ENCODE peak calls at places on chromosome 20, in four cellular contexts. M, J, N and L are unnamed samples.

GRCh38 chr20:20331796-20332195 is 36.1 kb upstream of the INSM1 start:
- DNase-seq in M (no peak), J (no peak), N (no peak), L (no peak)

GRCh38 chr20:17936306-17936790 is 32.2 kb downstream of the SNX5 start:
- DNase-seq in M (no peak), J (no peak), N (peak), L (no peak)

GRCh38 chr20:24148372-24148771 is 159.8 kb upstream of the GGTLC1 start:
- DNase-seq in M (no peak), J (no peak), N (no peak), L (no peak)

GRCh38 chr20:20551409-20551808 is 161.0 kb downstream of the RALGAPA2 start:
- DNase-seq in M (no peak), J (no peak), N (no peak), L (no peak)

GRCh38 chr20:46277602-46278001 is 30.7 kb downstream of the CDH22 start:
- DNase-seq in M (no peak), J (no peak), N (no peak), L (no peak)

GRCh38 chr20:31707994-31708744 is 14.5 kb downstream of the BCL2L1 start:
- DNase-seq in M (no peak), J (no peak), N (no peak), L (no peak)

GRCh38 chr20:4071177-4071723 is 55.9 kb upstream of the RNF24 start:
- DNase-seq in M (no peak), J (no peak), N (peak), L (no peak)

GRCh38 chr20:19482726-19483125 is 270.3 kb downstream of the SLC24A3 start:
- DNase-seq in M (no peak), J (no peak), N (no peak), L (no peak)

GRCh38 chr20:62235777-62236157 is 2.6 kb upstream of the OSBPL2 start:
- DNase-seq in M (no peak), J (no peak), N (no peak), L (no peak)

GRCh38 chr20:18133962-18134361 is 3.7 kb upstream of the KAT14 start:
- DNase-seq in M (no peak), J (peak), N (peak), L (no peak)

GRCh38 chr20:23094213-23094896 is 8.2 kb upstream of the CD93 start:
- DNase-seq in M (no peak), J (peak), N (no peak), L (no peak)

GRCh38 chr20:3262566-3262965 is 23.6 kb upstream of the SLC4A11 start:
- DNase-seq in M (no peak), J (no peak), N (peak), L (no peak)

GRCh38 chr20:50721881-50722281 is 9.5 kb upstream of the PARD6B start:
- DNase-seq in M (no peak), J (no peak), N (no peak), L (no peak)

GRCh38 chr20:58584051-58584824 is 66.8 kb upstream of the STX16 start:
- DNase-seq in M (no peak), J (no peak), N (no peak), L (no peak)

GRCh38 chr20:57193094-57193493 is 73.3 kb downstream of the BMP7 start:
- DNase-seq in M (no peak), J (no peak), N (no peak), L (no peak)

GRCh38 chr20:7980332-7981046 is 39.1 kb downstream of the TMX4 start:
- DNase-seq in M (peak), J (peak), N (peak), L (no peak)

GRCh38 chr20:20317195-20318113 is 50.5 kb upstream of the INSM1 start:
- DNase-seq in M (no peak), J (no peak), N (no peak), L (no peak)

GRCh38 chr20:23482138-23482537 is 8.8 kb upstream of the CST8 start:
- DNase-seq in M (no peak), J (no peak), N (no peak), L (no peak)

GRCh38 chr20:16641511-16641910 is 68.3 kb upstream of the KIF16B start:
- DNase-seq in M (no peak), J (no peak), N (no peak), L (no peak)

GRCh38 chr20:48236001-48236400 is 450.7 kb upstream of the SULF2 start:
- DNase-seq in M (no peak), J (no peak), N (no peak), L (no peak)

GRCh38 chr20:3248167-3248992 is 9.4 kb upstream of the SLC4A11 start:
- DNase-seq in M (no peak), J (peak), N (peak), L (no peak)

GRCh38 chr20:38897267-38897666 is 28.9 kb upstream of the FAM83D start:
- DNase-seq in M (no peak), J (no peak), N (no peak), L (no peak)

GRCh38 chr20:10469599-10469998 is 34.5 kb downstream of the SLX4IP start:
- DNase-seq in M (peak), J (peak), N (peak), L (peak)

GRCh38 chr20:23050847-23051627 is 1.6 kb upstream of the THBD start:
- DNase-seq in M (peak), J (peak), N (peak), L (no peak)

GRCh38 chr20:23419995-23420901 is 1.0 kb downstream of the NAPB start:
- DNase-seq in M (peak), J (peak), N (peak), L (peak)

GRCh38 chr20:46550441-46550840 is at the start of gene OCSTAMP:
- DNase-seq in M (no peak), J (no peak), N (no peak), L (no peak)

GRCh38 chr20:17648782-17649730 is 33.0 kb downstream of the RRBP1 start:
- DNase-seq in M (no peak), J (peak), N (no peak), L (no peak)

GRCh38 chr20:46399401-46399800 is 7.0 kb downstream of the ELMO2 start:
- DNase-seq in M (no peak), J (peak), N (no peak), L (no peak)

GRCh38 chr20:47661714-47662113 is 123.6 kb downstream of the SULF2 start:
- DNase-seq in M (no peak), J (no peak), N (no peak), L (no peak)

GRCh38 chr20:15045246-15045645 is 707.8 kb upstream of the FLRT3 start:
- DNase-seq in M (peak), J (peak), N (peak), L (peak)

GRCh38 chr20:59086923-59087322 is 44.3 kb upstream of the PRELID3B start:
- DNase-seq in M (no peak), J (no peak), N (no peak), L (no peak)

GRCh38 chr20:45835230-45836224 is 1.9 kb downstream of the SNX21 start:
- DNase-seq in M (no peak), J (peak), N (peak), L (peak)

GRCh38 chr20:19022118-19022575 is 190.3 kb upstream of the SLC24A3 start:
- DNase-seq in M (no peak), J (no peak), N (no peak), L (no peak)

GRCh38 chr20:17406191-17406590 is 125.0 kb downstream of the BFSP1 start:
- DNase-seq in M (no peak), J (no peak), N (no peak), L (no peak)

GRCh38 chr20:59413326-59413865 is 113.0 kb downstream of the EDN3 start:
- DNase-seq in M (no peak), J (no peak), N (no peak), L (no peak)

GRCh38 chr20:6265204-6265904 is 142.5 kb upstream of the FERMT1 start:
- DNase-seq in M (peak), J (peak), N (peak), L (peak)
- H3K4me3 ChIP-seq in M (no peak), J (no peak), N (peak), L (no peak)

GRCh38 chr20:44208165-44208564 is 2.4 kb downstream of the OSER1 start:
- DNase-seq in M (no peak), J (no peak), N (no peak), L (no peak)

GRCh38 chr20:44207066-44207723 is 3.4 kb downstream of the OSER1 start:
- DNase-seq in M (no peak), J (no peak), N (peak), L (no peak)

GRCh38 chr20:44210422-44211176 is at the start of gene OSER1:
- DNase-seq in M (peak), J (peak), N (peak), L (peak)

GRCh38 chr20:44209691-44210421 is 715 bp downstream of the OSER1 start:
- DNase-seq in M (no peak), J (no peak), N (peak), L (no peak)

DNA sequence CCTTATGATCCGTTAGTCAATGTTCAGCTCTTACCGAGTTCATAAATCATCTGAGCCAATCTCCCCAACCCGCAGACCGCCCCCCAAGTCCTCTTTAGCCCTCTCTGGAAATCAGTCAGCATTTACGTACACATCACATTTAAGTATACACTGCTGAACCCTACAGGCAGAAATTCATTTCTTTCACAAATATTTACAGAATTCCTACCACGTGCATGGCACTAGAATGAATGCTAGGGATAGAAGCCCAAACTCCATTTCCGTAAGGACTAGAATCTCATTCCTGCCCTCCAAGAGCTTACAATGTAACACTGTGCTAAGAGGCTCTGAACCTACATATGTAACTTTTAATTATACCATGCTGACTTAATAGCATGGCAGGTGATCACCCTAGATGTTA is 1.8 kb downstream of the OSER1 start:
- DNase-seq in M (no peak), J (no peak), N (peak), L (no peak)
- H3K4me3 ChIP-seq in M (peak), J (peak), N (peak), L (peak)

DNA sequence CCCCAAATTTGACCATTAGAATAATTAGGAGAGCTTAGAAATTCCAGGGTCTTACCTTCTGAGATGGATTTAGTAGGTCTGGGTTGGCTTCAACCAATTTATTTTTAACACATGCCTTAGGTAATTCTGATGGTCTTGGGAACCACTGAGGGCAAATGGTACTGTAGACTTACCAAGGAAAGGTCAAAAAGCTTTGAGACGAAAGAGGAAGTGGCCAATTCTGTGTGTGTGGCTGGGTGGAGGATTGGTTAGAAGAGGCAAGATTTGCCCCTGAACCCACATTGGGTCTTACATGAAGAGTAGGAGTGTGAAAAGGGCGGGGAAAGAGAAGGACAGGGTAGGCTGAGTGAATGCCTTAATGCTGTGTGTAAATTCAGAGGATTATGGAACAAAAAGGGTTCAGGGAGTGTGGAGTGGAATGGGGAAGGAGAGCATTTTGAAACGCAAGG is 2.7 kb downstream of the ITCH start:
- DNase-seq in M (no peak), J (no peak), N (no peak), L (no peak)
- H3K4me3 ChIP-seq in M (no peak), J (no peak), N (no peak), L (no peak)

GRCh38 chr20:51906694-51907093 is 104.4 kb upstream of the SALL4 start:
- DNase-seq in M (no peak), J (no peak), N (no peak), L (no peak)

GRCh38 chr20:51914758-51915157 is 112.4 kb upstream of the SALL4 start:
- DNase-seq in M (no peak), J (peak), N (no peak), L (no peak)

GRCh38 chr20:51906049-51906448 is 103.7 kb upstream of the SALL4 start:
- DNase-seq in M (no peak), J (no peak), N (no peak), L (no peak)

GRCh38 chr20:51916244-51916643 is 113.9 kb upstream of the SALL4 start:
- DNase-seq in M (no peak), J (no peak), N (no peak), L (no peak)

DNA sequence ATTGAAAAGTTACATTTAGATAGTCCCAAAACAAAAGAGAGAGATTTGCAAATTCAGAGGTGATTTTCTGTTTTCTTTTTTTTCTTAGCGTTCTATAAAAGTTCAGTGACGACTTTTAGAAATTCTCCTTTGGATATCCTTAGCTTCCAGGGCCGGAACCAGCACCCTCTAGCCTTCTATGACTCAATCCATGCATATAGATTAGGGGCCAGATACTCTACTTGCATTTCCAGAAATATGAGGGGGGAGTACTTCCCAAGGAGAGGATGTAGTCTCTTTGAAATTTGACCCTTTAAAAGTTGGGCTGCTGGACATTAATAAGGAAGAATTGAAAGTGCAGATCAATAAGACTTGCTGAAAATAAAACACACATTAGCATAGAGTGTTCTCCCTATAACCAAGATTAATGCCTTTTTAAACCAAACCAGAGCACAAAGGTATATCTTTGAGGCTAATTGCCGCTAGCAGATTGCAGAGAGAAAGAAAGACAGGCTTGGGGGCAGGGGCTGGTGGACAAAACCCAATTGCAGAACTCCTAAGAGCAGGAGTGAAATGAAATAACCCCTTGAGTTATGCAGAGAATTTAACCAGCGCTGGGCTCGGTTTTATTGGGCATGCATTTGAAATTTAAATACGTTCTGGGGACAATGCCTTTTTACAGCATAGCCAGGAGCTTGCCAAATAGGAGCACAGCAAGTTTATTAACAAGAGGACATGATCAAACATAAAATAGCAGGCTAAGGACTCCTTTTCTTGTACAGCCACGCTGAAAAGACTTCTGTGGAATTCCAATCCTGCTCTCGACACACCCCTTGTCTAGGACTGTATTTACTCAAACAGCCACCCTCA is 108.1 kb upstream of the SALL4 start:
- DNase-seq in M (no peak), J (peak), N (no peak), L (peak)
- H3K4me3 ChIP-seq in M (no peak), J (no peak), N (no peak), L (no peak)

GRCh38 chr20:6051505-6051904 is 2.4 kb downstream of the LRRN4 start:
- DNase-seq in M (no peak), J (peak), N (peak), L (peak)
- H3K4me3 ChIP-seq in M (peak), J (no peak), N (no peak), L (no peak)

GRCh38 chr20:37407117-37407566 is 61.2 kb downstream of the SRC start:
- DNase-seq in M (no peak), J (peak), N (peak), L (no peak)
- H3K4me3 ChIP-seq in M (no peak), J (no peak), N (no peak), L (no peak)